ENCODE peak calls at places on chromosomes 1 and 21, in four cellular contexts. C is stimulated activated CD8-positive, alpha-beta memory T cell treated with anti-CD3 and anti-CD28 coated beads, Interleukin-12 subunit alpha, Interleukin-12 subunit beta, amount 100 ng/mL, for 4 hours; R is pons; Z is activated CD8-positive, alpha-beta memory T cell treated with anti-CD3 and anti-CD28 coated beads, Interleukin-2, amount 10 ng/mL, durations not matched to agents 7 days and 5 days. T is an unnamed sample.

GRCh38 chr1:16212251-16212961 is at the start of gene ARHGEF19:
- DNase-seq in C (no peak), R (no peak), Z (no peak), T (no peak)

GRCh38 chr1:68624233-68624632 is 127.4 kb upstream of the DEPDC1 start:
- DNase-seq in C (no peak), R (no peak), Z (no peak), T (peak)

GRCh38 chr21:31447477-31447876 is 103.4 kb upstream of the TIAM1 start:
- DNase-seq in C (no peak), R (no peak), Z (no peak), T (no peak)

GRCh38 chr1:6421266-6421665 is 1.5 kb upstream of the HES2 start:
- DNase-seq in C (no peak), R (no peak), Z (no peak), T (no peak)

GRCh38 chr1:226310637-226311195 is 1.8 kb upstream of the LIN9 start:
- DNase-seq in C (no peak), R (no peak), Z (no peak), T (no peak)

GRCh38 chr1:47587891-47588582 is 150.2 kb downstream of the FOXD2 start:
- DNase-seq in C (no peak), R (no peak), Z (peak), T (no peak)

GRCh38 chr21:19844334-19844733 is 1153.9 kb upstream of the NCAM2 start:
- DNase-seq in C (no peak), R (no peak), Z (no peak), T (no peak)

GRCh38 chr1:62076286-62076685 is 118.4 kb upstream of the L1TD1 start:
- DNase-seq in C (no peak), R (no peak), Z (no peak), T (peak)

GRCh38 chr21:44656868-44657267 is 864 bp upstream of the KRTAP12-3 start:
- DNase-seq in C (no peak), R (no peak), Z (no peak), T (no peak)

GRCh38 chr1:1989102-1989542 is 14.5 kb downstream of the CFAP74 start:
- DNase-seq in C (no peak), R (no peak), Z (no peak), T (no peak)

GRCh38 chr1:59116920-59117542 is 179.9 kb upstream of the FGGY start:
- DNase-seq in C (no peak), R (no peak), Z (no peak), T (peak)

GRCh38 chr1:169193191-169193850 is 86.8 kb downstream of the ATP1B1 start:
- DNase-seq in C (no peak), R (no peak), Z (no peak), T (no peak)

GRCh38 chr1:245056913-245057312 is 97.9 kb upstream of the KIF26B start:
- DNase-seq in C (no peak), R (no peak), Z (no peak), T (no peak)

GRCh38 chr1:27102707-27103468 is 52.0 kb downstream of the SLC9A1 start:
- DNase-seq in C (peak), R (peak), Z (peak), T (peak)

GRCh38 chr1:246110343-246111219 is 396.5 kb downstream of the SMYD3 start:
- DNase-seq in C (no peak), R (no peak), Z (no peak), T (peak)

GRCh38 chr1:9835404-9835757 is 11.6 kb upstream of the CLSTN1 start:
- DNase-seq in C (no peak), R (no peak), Z (no peak), T (no peak)

GRCh38 chr1:30469426-30469825 is 254.0 kb downstream of the MATN1 start:
- DNase-seq in C (no peak), R (no peak), Z (no peak), T (no peak)

GRCh38 chr1:112998592-112999235 is 42.7 kb upstream of the SLC16A1 start:
- DNase-seq in C (no peak), R (peak), Z (no peak), T (peak)

GRCh38 chr1:9466780-9467755 is 72.2 kb upstream of the SLC25A33 start:
- DNase-seq in C (no peak), R (no peak), Z (no peak), T (no peak)

GRCh38 chr1:31657020-31657804 is 12.5 kb upstream of the PEF1 start:
- DNase-seq in C (no peak), R (no peak), Z (no peak), T (no peak)

GRCh38 chr1:185559684-185560310 is 174.4 kb upstream of the HMCN1 start:
- DNase-seq in C (no peak), R (peak), Z (peak), T (peak)

GRCh38 chr1:165228111-165228655 is 128.3 kb downstream of the LMX1A start:
- DNase-seq in C (no peak), R (no peak), Z (no peak), T (no peak)

GRCh38 chr1:156004843-156005593 is 15.7 kb downstream of the SSR2 start:
- DNase-seq in C (no peak), R (no peak), Z (peak), T (no peak)

GRCh38 chr1:18631496-18632217 is 1.0 kb downstream of the PAX7 start:
- DNase-seq in C (no peak), R (no peak), Z (no peak), T (no peak)